ENCODE peak calls at places on chromosomes 1 and 21, in four cellular contexts. H is heart left ventricle, P is spleen, N is GM12891. K is an unnamed sample.

GRCh38 chr1:6209661-6210605 is 4.0 kb downstream of the RNF207 start:
- DNase-seq in P (no peak), H (no peak), N (no peak), K (no peak)

GRCh38 chr1:57894315-57894714 is 470.5 kb upstream of the DAB1 start:
- DNase-seq in P (no peak), H (no peak), N (no peak), K (no peak)

GRCh38 chr1:19645544-19646252 is 1.6 kb downstream of the NBL1 start:
- DNase-seq in P (no peak), N (no peak), H (no peak), K (no peak)

GRCh38 chr1:90768826-90769225 is 51.7 kb upstream of the BARHL2 start:
- DNase-seq in P (no peak), N (no peak), H (no peak), K (no peak)

GRCh38 chr1:246907472-246907871 is 24.3 kb downstream of the AHCTF1 start:
- DNase-seq in H (no peak), P (no peak), N (no peak), K (peak)

GRCh38 chr21:46457801-46458314 is 833 bp upstream of the DIP2A start:
- DNase-seq in P (no peak), H (peak), N (no peak), K (peak)

GRCh38 chr1:156959414-156959813 is 39.0 kb downstream of the LRRC71 start:
- DNase-seq in P (no peak), H (no peak), N (no peak), K (no peak)

GRCh38 chr1:39919545-39919944 is 17.8 kb upstream of the MYCL start:
- DNase-seq in N (peak), H (peak), P (no peak), K (peak)

GRCh38 chr1:79283451-79283850 is 276.9 kb upstream of the ADGRL4 start:
- DNase-seq in H (no peak), N (no peak), P (peak), K (no peak)

GRCh38 chr21:30044447-30045064 is 104.8 kb upstream of the GRIK1 start:
- DNase-seq in P (no peak), H (no peak), N (no peak), K (no peak)

GRCh38 chr21:45555251-45555556 is 13.0 kb upstream of the SLC19A1 start:
- DNase-seq in N (no peak), H (no peak), P (no peak), K (no peak)

GRCh38 chr1:201766117-201766863 is 62.7 kb upstream of the IPO9 start:
- DNase-seq in N (no peak), H (peak), P (no peak), K (no peak)

GRCh38 chr1:54399765-54400164 is 6.4 kb downstream of the SSBP3 start:
- DNase-seq in P (no peak), N (no peak), H (no peak), K (no peak)

GRCh38 chr1:6874298-6874697 is 89.0 kb downstream of the CAMTA1 start:
- DNase-seq in P (no peak), N (no peak), H (no peak), K (no peak)

GRCh38 chr1:3466366-3467075 is 12.1 kb downstream of the ARHGEF16 start:
- DNase-seq in H (no peak), P (peak), N (no peak), K (no peak)

DNA sequence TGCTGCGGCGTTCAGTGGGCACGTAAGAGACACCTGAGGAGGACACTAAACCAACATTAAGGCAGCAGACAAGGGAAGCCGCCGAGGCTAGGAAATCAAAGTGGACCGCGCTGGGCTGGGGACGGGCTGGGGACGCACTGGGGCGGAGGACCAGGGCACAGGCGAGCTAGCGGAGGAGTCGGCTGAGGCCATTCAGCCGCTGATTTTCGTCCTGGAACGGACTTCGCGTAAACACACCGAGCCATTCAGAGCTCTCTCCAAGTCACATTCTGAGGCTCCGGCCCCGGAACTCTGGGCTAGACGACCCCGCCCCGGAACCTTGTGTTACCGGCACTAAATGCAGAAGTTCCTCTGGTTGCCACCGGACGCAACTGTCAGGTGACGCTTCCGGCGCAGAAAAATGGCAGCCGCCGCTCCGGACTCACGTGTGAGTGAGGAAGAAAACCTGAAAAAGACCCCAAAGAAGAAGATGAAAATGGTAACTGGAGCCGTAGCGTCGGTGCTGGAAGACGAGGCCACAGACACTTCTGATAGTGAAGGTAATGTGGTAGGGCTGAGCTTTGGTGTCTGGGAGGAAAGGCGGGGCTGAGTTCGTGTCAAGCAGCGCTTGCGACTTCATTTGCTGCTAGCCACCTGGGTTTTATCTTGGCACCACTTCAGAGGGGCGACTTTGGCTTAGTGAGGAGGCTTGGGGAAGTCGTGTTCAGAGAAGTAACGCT is at the start of gene RRP15:
- DNase-seq in H (peak), P (peak), N (peak), K (peak)
- TF ChIP-seq POLR2A in H (peak), P (no peak), N (peak), K (no peak)

DNA sequence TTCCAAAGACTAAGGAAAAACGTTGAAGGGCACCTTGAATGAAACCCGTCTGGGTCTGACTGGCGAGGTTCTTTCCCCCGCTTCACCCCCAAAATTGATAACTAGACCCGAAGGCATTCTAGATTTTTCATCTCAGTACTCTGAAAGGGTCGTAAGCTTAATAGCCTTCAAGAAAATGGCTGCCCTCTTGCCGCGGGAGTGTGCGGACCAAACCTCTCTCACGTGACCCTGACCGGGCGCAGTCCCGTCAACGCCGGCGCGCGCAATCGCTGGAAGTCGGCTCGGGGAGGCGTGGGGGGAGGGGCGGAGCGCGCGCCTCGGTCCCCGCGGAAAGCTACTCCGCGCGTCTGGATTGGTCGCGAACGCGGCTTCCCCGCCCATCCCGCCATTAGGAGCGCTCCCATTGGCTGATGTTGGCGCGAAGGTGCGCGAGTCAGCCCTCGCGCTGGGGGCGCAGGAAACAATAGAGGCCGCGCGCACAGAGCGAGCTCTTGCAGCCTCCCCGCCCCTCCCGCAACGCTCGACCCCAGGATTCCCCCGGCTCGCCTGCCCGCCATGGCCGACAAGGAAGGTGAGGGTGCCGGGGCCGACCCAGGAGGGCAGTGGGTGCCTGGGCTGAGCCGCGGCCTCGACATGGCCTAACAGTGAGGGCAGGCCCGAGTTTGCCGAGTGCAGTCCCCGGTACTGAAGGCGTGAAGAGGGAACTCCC is at the start of gene RBBP4:
- DNase-seq in N (peak), H (peak), P (peak), K (peak)
- TF ChIP-seq POLR2A in N (peak), H (peak), P (peak), K (peak)

DNA sequence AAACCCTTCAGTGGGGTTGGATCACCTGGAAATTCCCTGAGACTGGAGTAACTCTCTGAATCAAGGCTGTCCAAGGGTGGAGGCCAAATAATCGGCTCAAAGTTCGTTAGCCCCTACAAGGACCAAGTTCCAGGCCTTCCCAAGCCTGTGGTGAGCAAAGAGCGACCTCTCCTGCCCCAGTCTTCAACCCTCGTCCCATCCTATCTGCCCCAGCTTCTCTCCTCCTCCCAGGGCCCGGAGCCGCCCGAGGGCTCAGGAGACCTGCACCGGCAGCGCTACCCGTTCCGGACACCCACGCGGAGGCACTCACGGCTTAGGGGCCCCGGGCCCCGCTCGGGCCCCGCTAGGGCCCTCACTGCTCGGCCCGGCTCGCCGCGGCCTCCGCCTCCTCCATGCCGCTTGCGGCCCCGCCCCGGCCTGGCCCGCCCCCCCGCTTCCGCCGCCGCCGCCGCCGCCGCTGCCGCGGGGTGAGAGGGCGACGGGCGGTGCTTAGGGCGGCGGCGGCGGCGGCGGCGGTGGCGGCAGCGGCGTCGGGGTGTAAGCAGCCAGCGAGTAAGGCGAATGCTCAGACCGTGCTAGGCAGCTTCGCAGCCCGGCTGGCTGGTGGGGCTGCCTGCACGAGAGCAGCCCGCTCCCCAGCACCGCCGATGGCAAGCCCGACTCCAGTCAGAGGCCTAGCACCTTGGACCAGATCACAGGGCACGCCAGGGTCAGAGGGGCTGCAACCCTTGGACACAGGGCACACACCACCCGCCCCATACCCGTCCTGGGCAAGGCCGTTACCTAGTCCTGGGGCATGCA is at the start of gene POMGNT1:
- DNase-seq in P (peak), H (peak), N (peak), K (peak)
- TF ChIP-seq POLR2A in P (no peak), H (peak), N (peak), K (peak)

GRCh38 chr21:17524635-17525034 is 11.8 kb downstream of the CXADR start:
- DNase-seq in H (no peak), P (no peak), N (no peak), K (no peak)

GRCh38 chr21:17529648-17530047 is 16.8 kb downstream of the CXADR start:
- DNase-seq in N (no peak), P (no peak), H (no peak), K (no peak)

GRCh38 chr21:17527711-17528110 is 14.9 kb downstream of the CXADR start:
- DNase-seq in P (no peak), H (no peak), N (no peak), K (no peak)

GRCh38 chr21:17526771-17527170 is 13.9 kb downstream of the CXADR start:
- DNase-seq in N (no peak), H (no peak), P (no peak), K (no peak)

DNA sequence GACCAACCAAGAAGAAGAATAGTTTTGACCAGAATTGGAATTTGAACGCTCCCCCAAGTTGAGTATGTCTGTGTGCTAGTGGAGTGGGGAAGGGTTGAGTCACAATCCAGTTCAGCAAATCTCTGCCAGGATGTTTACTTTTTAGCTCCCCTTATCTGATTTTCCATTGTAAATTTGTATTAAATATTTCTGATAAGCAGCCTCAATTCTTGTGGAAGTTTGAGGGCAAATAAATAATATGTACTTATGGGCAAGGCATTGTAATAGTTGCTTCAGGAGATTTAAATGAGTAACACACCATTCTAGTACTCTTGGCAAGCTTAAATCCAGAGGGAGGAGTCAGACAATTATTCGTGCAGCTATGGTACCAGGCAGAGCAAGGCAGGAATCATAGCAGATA is 14.4 kb downstream of the CXADR start:
- DNase-seq in H (no peak), P (no peak), N (no peak), K (no peak)
- TF ChIP-seq POLR2A in H (no peak), P (no peak), N (no peak), K (no peak)

DNA sequence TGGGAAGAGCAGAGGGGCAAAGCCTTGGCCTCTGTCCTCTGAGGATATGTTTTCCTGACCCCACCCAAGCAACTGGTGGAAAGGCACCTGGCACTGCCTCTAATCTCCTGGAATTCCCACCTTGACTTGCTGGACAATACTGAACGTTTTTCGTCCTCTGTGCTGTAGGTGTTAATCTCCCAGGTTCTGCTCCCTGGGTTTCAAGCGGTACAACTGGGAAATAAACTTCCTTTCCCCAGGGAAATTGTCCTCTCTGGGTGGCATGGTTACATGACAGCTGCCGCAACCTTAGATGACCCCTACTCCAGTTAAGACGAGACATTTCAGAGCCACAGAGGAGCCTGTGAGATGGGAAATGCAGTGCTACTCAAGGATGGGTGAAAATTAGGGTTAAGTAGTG is 57.3 kb upstream of the BCAR3 start:
- DNase-seq in P (no peak), H (no peak), N (no peak), K (no peak)
- TF ChIP-seq POLR2A in P (no peak), H (no peak), N (no peak), K (no peak)

DNA sequence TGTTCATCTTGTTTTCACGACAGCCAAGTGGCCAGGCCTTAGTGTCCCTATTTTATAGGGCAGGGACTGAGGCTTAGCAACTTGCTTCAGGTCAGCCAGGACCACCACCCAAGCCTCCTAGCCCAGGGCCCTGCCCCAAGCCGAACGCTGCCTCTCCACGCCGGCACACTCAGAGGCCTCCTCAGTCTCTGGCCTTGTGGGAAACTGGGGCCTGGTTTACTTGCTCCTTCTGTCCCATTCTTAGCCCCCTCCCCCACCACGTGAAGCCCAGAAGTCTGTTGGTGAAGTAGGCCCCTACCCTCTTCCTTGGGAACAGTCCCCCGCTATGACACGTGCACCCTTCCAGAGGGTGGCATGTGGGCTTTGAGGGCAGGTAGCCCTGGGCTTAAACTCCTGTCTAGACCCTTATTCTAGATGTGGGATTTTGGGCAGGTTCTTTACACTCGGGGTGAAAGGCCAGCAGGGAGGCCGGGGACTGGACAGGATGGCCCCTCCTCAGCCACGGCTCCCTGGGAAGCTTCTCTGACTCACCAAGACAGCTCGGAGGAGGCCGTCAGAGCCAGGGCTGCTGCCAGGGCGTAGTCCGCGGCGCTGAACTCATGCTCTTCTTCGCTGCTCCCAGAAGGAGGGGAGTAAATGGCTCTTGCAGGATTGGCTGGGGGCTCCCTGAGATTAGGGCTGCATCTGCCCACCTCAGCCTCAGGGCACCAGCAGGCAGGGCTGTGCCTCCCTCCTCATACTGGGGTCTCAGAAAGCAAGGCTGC is 4.3 kb downstream of the MYOM3 start:
- DNase-seq in P (peak), H (no peak), N (no peak), K (no peak)
- TF ChIP-seq POLR2A in P (no peak), H (no peak), N (no peak), K (no peak)

GRCh38 chr21:38965910-38966504 is 160.3 kb downstream of the ETS2 start:
- DNase-seq in N (no peak), H (no peak), P (no peak), K (peak)
- TF ChIP-seq POLR2A in N (no peak), H (no peak), P (no peak), K (no peak)

DNA sequence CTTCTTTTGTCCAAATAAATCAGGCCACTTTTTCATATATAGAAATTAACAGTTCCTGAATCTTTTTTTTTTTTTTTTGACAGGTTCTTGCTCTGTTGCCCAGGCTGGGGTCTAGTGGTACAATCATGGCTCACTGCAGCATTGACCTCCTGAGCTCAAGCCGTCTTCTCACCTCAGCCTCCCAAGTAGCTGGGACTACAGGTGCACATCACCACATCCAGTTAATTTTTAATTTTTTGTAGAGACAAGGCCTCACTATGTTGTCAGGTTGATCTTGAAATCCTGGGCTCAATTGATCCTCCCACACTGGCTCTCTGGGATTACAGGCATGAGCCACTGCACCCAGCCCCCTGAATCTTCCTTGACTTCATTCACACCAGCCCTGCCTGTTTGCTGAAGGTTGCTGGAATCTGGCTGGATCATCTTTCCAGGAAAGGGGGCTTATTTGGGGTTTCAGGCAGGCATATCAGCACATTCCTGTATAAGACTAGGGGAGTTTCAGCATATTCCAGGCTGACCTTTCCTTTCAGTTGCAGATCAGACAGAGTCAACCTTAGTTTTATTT is 78.2 kb upstream of the ARHGAP29 start:
- DNase-seq in N (no peak), H (no peak), P (no peak), K (no peak)
- TF ChIP-seq POLR2A in N (no peak), H (no peak), P (no peak), K (no peak)

GRCh38 chr1:207799989-207800648 is 48.3 kb downstream of the CD46 start:
- DNase-seq in N (no peak), P (no peak), H (no peak), K (no peak)

GRCh38 chr1:207793327-207793726 is 41.5 kb downstream of the CD46 start:
- DNase-seq in N (no peak), H (no peak), P (no peak), K (no peak)

GRCh38 chr1:207794861-207795260 is 43.0 kb downstream of the CD46 start:
- DNase-seq in N (no peak), H (no peak), P (no peak), K (no peak)

GRCh38 chr1:207798847-207799246 is 47.0 kb downstream of the CD46 start:
- DNase-seq in H (no peak), N (no peak), P (no peak), K (peak)

GRCh38 chr1:207797229-207797973 is 45.5 kb downstream of the CD46 start:
- DNase-seq in H (peak), P (no peak), N (no peak), K (peak)
- TF ChIP-seq POLR2A in H (no peak), P (no peak), N (no peak), K (no peak)

GRCh38 chr1:224563666-224564065 is 52.5 kb upstream of the CNIH3 start:
- DNase-seq in N (no peak), H (no peak), P (no peak), K (no peak)
- TF ChIP-seq POLR2A in N (no peak), H (no peak), P (no peak), K (no peak)

K was measured in thyroid gland.